ENCODE peak calls at places on chromosomes 6 and 20, in six cellular contexts. One of them, this sample, is unnamed.
A peak's percentile ranks its signal among the peaks of the same experiment; 100 is the strongest.

GRCh38 chr20:63409066-63409833 is 48.1 kb upstream of the CHRNA4 start:
- DNase-seq in Daoy: no peak
- DNase-seq in foreskin fibroblast: no peak
- DNase-seq in nephron progenitor cell: no peak
- DNase-seq in lower leg skin: no peak
- DNase-seq in Right ventricle myocardium superior: no peak
- DNase-seq in this sample: no peak

GRCh38 chr6:26215200-26216014 is 128.2 kb downstream of the HFE start:
- DNase-seq in Daoy: no peak
- DNase-seq in foreskin fibroblast: peak; percentile 51
- DNase-seq in nephron progenitor cell: no peak
- DNase-seq in lower leg skin: no peak
- DNase-seq in Right ventricle myocardium superior: no peak
- DNase-seq in this sample: no peak

GRCh38 chr6:22231616-22232015 is 65.2 kb downstream of the PRL start:
- DNase-seq in Daoy: peak; percentile 79
- DNase-seq in foreskin fibroblast: no peak
- DNase-seq in nephron progenitor cell: no peak
- DNase-seq in lower leg skin: no peak
- DNase-seq in Right ventricle myocardium superior: no peak
- DNase-seq in this sample: no peak

GRCh38 chr20:34018166-34018565 is 24.5 kb downstream of the RALY start:
- DNase-seq in Daoy: no peak
- DNase-seq in foreskin fibroblast: no peak
- DNase-seq in nephron progenitor cell: no peak
- DNase-seq in lower leg skin: no peak
- DNase-seq in Right ventricle myocardium superior: no peak
- DNase-seq in this sample: no peak

GRCh38 chr20:46333136-46333991 is 25.1 kb upstream of the CDH22 start:
- DNase-seq in Daoy: no peak
- DNase-seq in foreskin fibroblast: no peak
- DNase-seq in nephron progenitor cell: no peak
- DNase-seq in lower leg skin: no peak
- DNase-seq in Right ventricle myocardium superior: peak; percentile 58
- DNase-seq in this sample: no peak

GRCh38 chr6:44608175-44608574 is 220.7 kb downstream of the CDC5L start:
- DNase-seq in Daoy: no peak
- DNase-seq in foreskin fibroblast: no peak
- DNase-seq in nephron progenitor cell: no peak
- DNase-seq in lower leg skin: no peak
- DNase-seq in Right ventricle myocardium superior: no peak
- DNase-seq in this sample: no peak

GRCh38 chr6:66556936-66557335 is 849.9 kb upstream of the EYS start:
- DNase-seq in Daoy: no peak
- DNase-seq in foreskin fibroblast: peak; percentile 38
- DNase-seq in nephron progenitor cell: no peak
- DNase-seq in lower leg skin: no peak
- DNase-seq in Right ventricle myocardium superior: no peak
- DNase-seq in this sample: no peak

GRCh38 chr6:29792123-29793035 is 35.2 kb upstream of the HLA-G start:
- DNase-seq in Daoy: peak; percentile 63
- DNase-seq in foreskin fibroblast: peak; percentile 50
- DNase-seq in nephron progenitor cell: peak; percentile 64
- DNase-seq in lower leg skin: peak; percentile 35
- DNase-seq in Right ventricle myocardium superior: peak; percentile 88
- DNase-seq in this sample: peak; percentile 56

GRCh38 chr20:23917024-23917725 is 37.6 kb upstream of the CST5 start:
- DNase-seq in Daoy: no peak
- DNase-seq in foreskin fibroblast: no peak
- DNase-seq in nephron progenitor cell: no peak
- DNase-seq in lower leg skin: no peak
- DNase-seq in Right ventricle myocardium superior: no peak
- DNase-seq in this sample: no peak

GRCh38 chr6:52507557-52508260 is 69.2 kb downstream of the TRAM2 start:
- DNase-seq in Daoy: peak; percentile 53
- DNase-seq in foreskin fibroblast: peak; percentile 86
- DNase-seq in nephron progenitor cell: no peak
- DNase-seq in lower leg skin: no peak
- DNase-seq in Right ventricle myocardium superior: no peak
- DNase-seq in this sample: no peak

GRCh38 chr20:37207176-37207575 is 27.8 kb upstream of the MROH8 start:
- DNase-seq in Daoy: no peak
- DNase-seq in foreskin fibroblast: peak; percentile 73
- DNase-seq in nephron progenitor cell: no peak
- DNase-seq in lower leg skin: no peak
- DNase-seq in Right ventricle myocardium superior: no peak
- DNase-seq in this sample: no peak

GRCh38 chr6:16754864-16755263 is 6.4 kb downstream of the ATXN1 start:
- DNase-seq in Daoy: no peak
- DNase-seq in foreskin fibroblast: no peak
- DNase-seq in nephron progenitor cell: no peak
- DNase-seq in lower leg skin: no peak
- DNase-seq in Right ventricle myocardium superior: no peak
- DNase-seq in this sample: no peak

GRCh38 chr20:63955281-63955845 is 853 bp downstream of the UCKL1 start:
- DNase-seq in Daoy: no peak
- DNase-seq in foreskin fibroblast: peak; percentile 72
- DNase-seq in nephron progenitor cell: peak; percentile 40
- DNase-seq in lower leg skin: no peak
- DNase-seq in Right ventricle myocardium superior: peak; percentile 67
- DNase-seq in this sample: no peak

GRCh38 chr6:164097557-164098398 is 683.3 kb downstream of the QKI start:
- DNase-seq in Daoy: peak; percentile 61
- DNase-seq in foreskin fibroblast: peak; percentile 40
- DNase-seq in nephron progenitor cell: no peak
- DNase-seq in lower leg skin: no peak
- DNase-seq in Right ventricle myocardium superior: no peak
- DNase-seq in this sample: no peak

GRCh38 chr20:54093423-54094267 is 23.3 kb upstream of the BCAS1 start:
- DNase-seq in Daoy: no peak
- DNase-seq in foreskin fibroblast: no peak
- DNase-seq in nephron progenitor cell: no peak
- DNase-seq in lower leg skin: no peak
- DNase-seq in Right ventricle myocardium superior: no peak
- DNase-seq in this sample: no peak

GRCh38 chr6:66735106-66735890 is 1028.3 kb upstream of the EYS start:
- DNase-seq in Daoy: no peak
- DNase-seq in foreskin fibroblast: peak; percentile 81
- DNase-seq in nephron progenitor cell: no peak
- DNase-seq in lower leg skin: no peak
- DNase-seq in Right ventricle myocardium superior: no peak
- DNase-seq in this sample: no peak

GRCh38 chr20:31837896-31838397 is 7.5 kb downstream of the FOXS1 start:
- DNase-seq in Daoy: peak; percentile 87
- DNase-seq in foreskin fibroblast: peak; percentile 51
- DNase-seq in nephron progenitor cell: no peak
- DNase-seq in lower leg skin: no peak
- DNase-seq in Right ventricle myocardium superior: no peak
- DNase-seq in this sample: no peak

GRCh38 chr6:63245908-63246307 is 34.6 kb downstream of the FKBP1C start:
- DNase-seq in Daoy: no peak
- DNase-seq in foreskin fibroblast: no peak
- DNase-seq in nephron progenitor cell: peak; percentile 10
- DNase-seq in lower leg skin: no peak
- DNase-seq in Right ventricle myocardium superior: no peak
- DNase-seq in this sample: no peak

GRCh38 chr6:160038479-160038878 is 69.6 kb downstream of the IGF2R start:
- DNase-seq in Daoy: no peak
- DNase-seq in foreskin fibroblast: no peak
- DNase-seq in nephron progenitor cell: no peak
- DNase-seq in lower leg skin: no peak
- DNase-seq in Right ventricle myocardium superior: no peak
- DNase-seq in this sample: no peak

GRCh38 chr6:166955121-166955864 is 1.1 kb downstream of the RNASET2 start:
- DNase-seq in Daoy: no peak
- DNase-seq in foreskin fibroblast: peak; percentile 26
- DNase-seq in nephron progenitor cell: peak; percentile 22
- DNase-seq in lower leg skin: peak; percentile 23
- DNase-seq in Right ventricle myocardium superior: peak; percentile 76
- DNase-seq in this sample: peak; percentile 54

GRCh38 chr6:24961852-24962251 is 26.1 kb upstream of the RIPOR2 start:
- DNase-seq in Daoy: no peak
- DNase-seq in foreskin fibroblast: no peak
- DNase-seq in nephron progenitor cell: no peak
- DNase-seq in lower leg skin: no peak
- DNase-seq in Right ventricle myocardium superior: no peak
- DNase-seq in this sample: no peak

GRCh38 chr20:59010995-59011873 is 4.2 kb upstream of the CTSZ start:
- DNase-seq in Daoy: peak; percentile 92
- DNase-seq in foreskin fibroblast: peak; percentile 86
- DNase-seq in nephron progenitor cell: no peak
- DNase-seq in lower leg skin: no peak
- DNase-seq in Right ventricle myocardium superior: no peak
- DNase-seq in this sample: no peak

GRCh38 chr6:121794630-121795029 is 359.2 kb downstream of the GJA1 start:
- DNase-seq in Daoy: peak; percentile 85
- DNase-seq in foreskin fibroblast: peak; percentile 96
- DNase-seq in nephron progenitor cell: no peak
- DNase-seq in lower leg skin: no peak
- DNase-seq in Right ventricle myocardium superior: no peak
- DNase-seq in this sample: no peak

GRCh38 chr6:22026160-22026678 is 270.6 kb downstream of the PRL start:
- DNase-seq in Daoy: no peak
- DNase-seq in foreskin fibroblast: no peak
- DNase-seq in nephron progenitor cell: no peak
- DNase-seq in lower leg skin: no peak
- DNase-seq in Right ventricle myocardium superior: no peak
- DNase-seq in this sample: no peak

GRCh38 chr6:32413427-32414047 is 6.6 kb upstream of the BTNL2 start:
- DNase-seq in Daoy: peak; percentile 87
- DNase-seq in foreskin fibroblast: peak; percentile 87
- DNase-seq in nephron progenitor cell: peak; percentile 93
- DNase-seq in lower leg skin: peak; percentile 47
- DNase-seq in Right ventricle myocardium superior: peak; percentile 85
- DNase-seq in this sample: peak; percentile 79

This sample was measured in lung.